ENCODE peak calls at places on chromosome 5, in four cellular contexts. T, C, D and F are unnamed samples.

GRCh38 chr5:106094128-106094726 is 1576.5 kb downstream of the EFNA5 start:
- DNase-seq in T (no peak), C (no peak), D (no peak), F (no peak)

GRCh38 chr5:150649828-150650712 is 9.6 kb downstream of the SYNPO start:
- DNase-seq in T (no peak), C (no peak), D (no peak), F (no peak)

GRCh38 chr5:121279801-121280200 is 571.9 kb upstream of the FTMT start:
- DNase-seq in T (no peak), C (no peak), D (no peak), F (no peak)

GRCh38 chr5:153513171-153513570 is 22.7 kb downstream of the GRIA1 start:
- DNase-seq in T (peak; percentile 61), C (no peak), D (no peak), F (no peak)

GRCh38 chr5:112614285-112614684 is 123.4 kb upstream of the APC start:
- DNase-seq in T (no peak), C (no peak), D (no peak), F (no peak)

GRCh38 chr5:172407241-172407691 is 47.1 kb downstream of the SH3PXD2B start:
- DNase-seq in T (peak; percentile 36), C (no peak), D (no peak), F (peak; percentile 36)

GRCh38 chr5:144742376-144742775 is 571.7 kb downstream of the KCTD16 start:
- DNase-seq in T (no peak), C (no peak), D (no peak), F (no peak)

GRCh38 chr5:107937710-107938355 is 267.1 kb upstream of the EFNA5 start:
- DNase-seq in T (no peak), C (no peak), D (no peak), F (no peak)

GRCh38 chr5:150624334-150625163 is 15.9 kb upstream of the SYNPO start:
- DNase-seq in T (peak; percentile 55), C (peak; percentile 60), D (no peak), F (peak; percentile 60)

GRCh38 chr5:39284552-39284951 is 65.2 kb upstream of the FYB1 start:
- DNase-seq in T (no peak), C (no peak), D (peak; percentile 34), F (no peak)

GRCh38 chr5:78768781-78769380 is 120.3 kb upstream of the LHFPL2 start:
- DNase-seq in T (peak; percentile 37), C (no peak), D (no peak), F (no peak)

GRCh38 chr5:43389679-43390329 is 22.4 kb downstream of the CCL28 start:
- DNase-seq in T (peak; percentile 95), C (no peak), D (peak; percentile 53), F (peak; percentile 18)

GRCh38 chr5:68406767-68407232 is 191.2 kb downstream of the PIK3R1 start:
- DNase-seq in T (no peak), C (no peak), D (peak; percentile 29), F (no peak)

GRCh38 chr5:132086277-132086794 is 12.7 kb downstream of the CSF2 start:
- DNase-seq in T (peak; percentile 98), C (peak; percentile 67), D (peak; percentile 50), F (peak; percentile 74)

GRCh38 chr5:167770461-167770860 is 521.0 kb upstream of the WWC1 start:
- DNase-seq in T (peak; percentile 56), C (no peak), D (no peak), F (no peak)

GRCh38 chr5:76808142-76808691 is 10.6 kb upstream of the F2RL1 start:
- DNase-seq in T (no peak), C (no peak), D (no peak), F (no peak)

GRCh38 chr5:6856658-6857057 is 143.4 kb downstream of the TENT4A start:
- DNase-seq in T (no peak), C (no peak), D (no peak), F (no peak)

GRCh38 chr5:164137095-164137494 is 631.7 kb downstream of the MAT2B start:
- DNase-seq in T (no peak), C (no peak), D (no peak), F (no peak)

GRCh38 chr5:10612251-10612650 is 48.4 kb downstream of the ANKRD33B start:
- DNase-seq in T (no peak), C (no peak), D (no peak), F (no peak)

GRCh38 chr5:137037848-137038247 is 461.3 kb downstream of the SPOCK1 start:
- DNase-seq in T (no peak), C (no peak), D (no peak), F (no peak)

GRCh38 chr5:158203256-158203655 is 344.3 kb upstream of the CLINT1 start:
- DNase-seq in T (peak; percentile 2), C (no peak), D (no peak), F (no peak)

GRCh38 chr5:169065400-169065799 is 235.5 kb downstream of the SLIT3 start:
- DNase-seq in T (no peak), C (no peak), D (no peak), F (no peak)

GRCh38 chr5:39775458-39776365 is 350.9 kb upstream of the DAB2 start:
- DNase-seq in T (peak; percentile 82), C (no peak), D (no peak), F (no peak)

GRCh38 chr5:74257645-74258328 is 382.7 kb downstream of the ENC1 start:
- DNase-seq in T (peak; percentile 92), C (peak; percentile 51), D (peak; percentile 50), F (peak; percentile 77)

GRCh38 chr5:75716715-75717081 is 539 bp downstream of the POC5 start:
- DNase-seq in T (no peak), C (no peak), D (no peak), F (no peak)

GRCh38 chr5:174281855-174282254 is 236.3 kb downstream of the NSG2 start:
- DNase-seq in T (no peak), C (no peak), D (no peak), F (no peak)

GRCh38 chr5:5342784-5343183 is 79.7 kb upstream of the ICE1 start:
- DNase-seq in T (peak; percentile 38), C (no peak), D (no peak), F (no peak)

GRCh38 chr5:133293953-133294352 is 242.1 kb downstream of the HSPA4 start:
- DNase-seq in T (no peak), C (no peak), D (no peak), F (no peak)

GRCh38 chr5:127812570-127812969 is 109.4 kb downstream of the CCDC192 start:
- DNase-seq in T (no peak), C (no peak), D (no peak), F (no peak)

GRCh38 chr5:57447656-57448055 is 35.0 kb downstream of the ACTBL2 start:
- DNase-seq in T (no peak), C (no peak), D (no peak), F (no peak)

GRCh38 chr5:171308453-171309275 is at the start of gene TLX3:
- DNase-seq in T (peak; percentile 22), C (no peak), D (no peak), F (no peak)

GRCh38 chr5:166746506-166746905 is 1544.9 kb upstream of the WWC1 start:
- DNase-seq in T (no peak), C (no peak), D (no peak), F (no peak)

GRCh38 chr5:100406640-100407039 is 128.5 kb upstream of the FAM174A start:
- DNase-seq in T (no peak), C (no peak), D (no peak), F (no peak)

GRCh38 chr5:123921193-123921592 is 409.2 kb downstream of the CSNK1G3 start:
- DNase-seq in T (no peak), C (no peak), D (no peak), F (no peak)

GRCh38 chr5:124923131-124923530 is 176.7 kb upstream of the ZNF608 start:
- DNase-seq in T (peak; percentile 50), C (no peak), D (no peak), F (no peak)

GRCh38 chr5:124920909-124921666 is 174.6 kb upstream of the ZNF608 start:
- DNase-seq in T (no peak), C (no peak), D (no peak), F (no peak)

GRCh38 chr5:124924729-124925128 is 178.3 kb upstream of the ZNF608 start:
- DNase-seq in T (no peak), C (no peak), D (no peak), F (no peak)

GRCh38 chr5:124921694-124922093 is 175.3 kb upstream of the ZNF608 start:
- DNase-seq in T (no peak), C (no peak), D (no peak), F (no peak)

DNA sequence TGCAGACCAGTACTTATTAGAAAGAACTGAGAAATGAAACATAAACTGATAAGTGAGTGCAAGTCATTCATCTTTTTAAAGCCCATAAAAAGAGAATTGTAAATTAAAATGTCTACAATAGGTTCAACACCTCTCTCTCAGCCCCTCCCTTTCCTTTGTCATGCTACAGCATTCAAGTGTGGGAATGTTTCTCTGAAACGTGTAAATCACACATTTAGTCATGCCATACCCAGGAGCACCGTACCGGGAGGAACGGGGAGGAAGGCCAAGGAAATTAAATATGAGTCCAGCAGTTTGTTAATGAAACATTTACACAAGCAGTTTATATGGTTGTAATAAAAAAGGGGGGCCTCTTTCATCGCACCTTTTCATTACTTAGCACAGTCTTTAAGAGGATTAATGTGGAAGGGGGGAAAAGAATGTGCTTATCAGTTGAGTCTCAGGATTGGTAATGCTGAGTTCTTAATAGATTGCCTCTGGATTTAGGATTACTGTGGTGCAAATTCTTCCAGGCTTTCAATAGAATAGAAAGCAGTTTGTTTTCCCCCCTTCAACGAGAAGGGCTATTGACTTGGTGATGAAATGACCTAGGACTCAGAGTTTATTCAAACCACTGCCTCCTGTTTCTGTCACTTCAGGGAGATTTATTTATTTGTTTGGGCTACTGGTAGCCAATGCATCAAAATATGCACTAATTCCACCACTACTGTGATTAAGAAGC is 176.0 kb upstream of the ZNF608 start:
- DNase-seq in T (no peak), C (no peak), D (no peak), F (no peak)
- H3K4me1 ChIP-seq in T (peaks cover 19% of the 10 kb centered on the region), C (peaks cover 29% of the 10 kb centered on the region), D (peaks cover 13% of the 10 kb centered on the region), F (peaks cover 18% of the 10 kb centered on the region)

DNA sequence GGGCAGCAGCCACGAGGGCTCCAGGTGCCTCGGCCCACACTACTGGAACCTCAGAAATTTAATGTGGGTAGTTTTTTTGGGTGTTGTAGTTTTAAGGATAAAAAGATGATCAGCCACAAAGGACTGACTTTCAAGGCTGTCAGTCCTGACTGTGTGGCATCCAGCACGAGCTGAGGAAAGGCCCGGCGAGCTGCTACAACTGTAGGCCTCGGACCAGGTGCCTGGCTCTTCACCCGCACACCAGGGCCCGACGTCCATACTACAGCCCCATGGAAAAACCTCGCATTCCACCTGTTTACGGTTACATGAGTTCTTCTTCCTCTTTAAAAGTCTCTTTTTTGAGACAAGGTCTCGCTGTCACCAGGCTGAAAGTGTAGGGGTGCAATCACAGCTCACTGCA is 2.6 kb downstream of the CLPTM1L start:
- DNase-seq in T (no peak), C (no peak), D (no peak), F (no peak)
- H3K36me3 ChIP-seq in T (peaks cover 33% of the 10 kb centered on the region), C (peaks cover 58% of the 10 kb centered on the region), D (peaks cover 47% of the 10 kb centered on the region), F (peaks cover 47% of the 10 kb centered on the region)

GRCh38 chr5:178145965-178146820 is 7.5 kb downstream of the NHP2 start:
- DNase-seq in T (peak; percentile 49), C (peak; percentile 48), D (peak; percentile 84), F (peak; percentile 39)
- TF ChIP-seq CTCF in T (peak; percentile 71), C (peak; percentile 72), D (no peak), F (peak; percentile 76)

DNA sequence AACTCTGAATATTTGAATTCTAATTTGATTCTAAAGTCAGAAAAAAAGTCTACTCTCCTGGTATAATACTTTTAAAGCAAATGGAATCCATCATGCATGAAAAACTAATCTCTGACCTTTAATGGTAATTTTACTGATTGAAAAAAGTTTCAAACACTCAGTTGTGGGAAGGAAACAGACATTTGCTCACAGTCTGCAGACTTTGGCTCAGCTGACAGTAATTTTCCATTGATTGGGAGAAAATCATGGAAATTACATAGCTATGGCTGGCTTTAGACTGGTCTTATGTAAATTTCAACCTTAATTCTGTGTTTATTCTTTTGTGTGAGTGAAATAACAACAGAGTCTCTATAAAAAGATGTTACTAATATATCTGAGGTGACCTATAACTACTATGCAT is 574.2 kb downstream of the PDE4D start:
- DNase-seq in T (no peak), C (no peak), D (no peak), F (no peak)
- H3K4me1 ChIP-seq in T (peaks cover 43% of the 10 kb centered on the region), C (peaks cover 30% of the 10 kb centered on the region), D (peaks cover 26% of the 10 kb centered on the region), F (peaks cover 75% of the 10 kb centered on the region)